ENCODE peak calls at places on chromosome 16, in eight cellular contexts. Q, I, G, K, H, U, V and F are unnamed samples.
A peak's percentile ranks its signal among the peaks of the same experiment; 100 is the strongest.

GRCh38 chr16:85947511-85948509 is 48.8 kb downstream of the IRF8 start:
- DNase-seq in Q (no peak), I (no peak), G (no peak), K (no peak), H (no peak), U (no peak), V (no peak), F (no peak)

GRCh38 chr16:19864566-19864965 is 20.1 kb downstream of the GPRC5B start:
- DNase-seq in Q (peak; percentile 44), I (no peak), G (no peak), K (no peak), H (no peak), U (no peak), V (no peak), F (peak; percentile 38)

GRCh38 chr16:48498761-48499600 is 111.0 kb downstream of the N4BP1 start:
- DNase-seq in Q (no peak), I (peak; percentile 50), G (no peak), K (peak; percentile 66), H (peak; percentile 76), U (no peak), V (no peak), F (no peak)

GRCh38 chr16:20202747-20203146 is 124.6 kb downstream of the GP2 start:
- DNase-seq in Q (no peak), I (no peak), G (no peak), K (no peak), H (no peak), U (no peak), V (no peak), F (no peak)

GRCh38 chr16:1300664-1301476 is 8.6 kb upstream of the UBE2I start:
- DNase-seq in Q (peak; percentile 55), I (peak; percentile 54), G (peak; percentile 70), K (peak; percentile 86), H (peak; percentile 22), U (peak; percentile 56), V (peak; percentile 90), F (peak; percentile 66)

GRCh38 chr16:9378876-9379275 is 287.4 kb downstream of the HAPSTR1 start:
- DNase-seq in Q (no peak), I (no peak), G (no peak), K (no peak), H (no peak), U (no peak), V (no peak), F (no peak)

GRCh38 chr16:8951447-8952280 is 12.0 kb downstream of the USP7 start:
- DNase-seq in Q (no peak), I (no peak), G (no peak), K (no peak), H (no peak), U (no peak), V (no peak), F (no peak)

GRCh38 chr16:1494129-1494640 is 1.0 kb downstream of the TELO2 start:
- DNase-seq in Q (peak; percentile 52), I (peak; percentile 80), G (peak; percentile 75), K (peak; percentile 90), H (peak; percentile 69), U (no peak), V (peak; percentile 68), F (peak; percentile 68)

GRCh38 chr16:9008335-9009260 is 44.9 kb upstream of the USP7 start:
- DNase-seq in Q (peak; percentile 73), I (peak; percentile 68), G (peak; percentile 79), K (peak; percentile 87), H (peak; percentile 56), U (peak; percentile 44), V (peak; percentile 87), F (peak; percentile 70)

GRCh38 chr16:20987049-20987448 is 86.5 kb downstream of the LYRM1 start:
- DNase-seq in Q (no peak), I (no peak), G (no peak), K (no peak), H (no peak), U (no peak), V (no peak), F (no peak)

GRCh38 chr16:11583889-11584565 is 2.7 kb downstream of the LITAF start:
- DNase-seq in Q (no peak), I (peak; percentile 38), G (no peak), K (peak; percentile 41), H (no peak), U (no peak), V (no peak), F (peak; percentile 9)

GRCh38 chr16:84303023-84303422 is 8.3 kb downstream of the WFDC1 start:
- DNase-seq in Q (peak; percentile 47), I (peak; percentile 16), G (no peak), K (no peak), H (peak; percentile 73), U (no peak), V (no peak), F (no peak)
- H3K27ac ChIP-seq in Q (peak overlapping the region; percentile 64), I (no peak overlapping the region), G (no peak overlapping the region), K (no peak overlapping the region), H (peak overlapping the region; percentile 93), U (no peak overlapping the region), V (peak overlapping the region; percentile 63), F (peak overlapping the region; percentile 72)

GRCh38 chr16:69921125-69921524 is 30.0 kb upstream of the CLEC18A start:
- DNase-seq in Q (no peak), I (no peak), G (no peak), K (no peak), H (peak; percentile 28), U (no peak), V (no peak), F (no peak)

GRCh38 chr16:69916445-69916844 is 34.7 kb upstream of the CLEC18A start:
- DNase-seq in Q (no peak), I (no peak), G (no peak), K (no peak), H (no peak), U (no peak), V (no peak), F (no peak)

GRCh38 chr16:69918241-69918640 is 32.9 kb upstream of the CLEC18A start:
- DNase-seq in Q (no peak), I (no peak), G (no peak), K (no peak), H (peak; percentile 18), U (no peak), V (no peak), F (no peak)

GRCh38 chr16:69917311-69917710 is 33.8 kb upstream of the CLEC18A start:
- DNase-seq in Q (no peak), I (no peak), G (no peak), K (no peak), H (no peak), U (no peak), V (no peak), F (no peak)

GRCh38 chr16:69917739-69918138 is 33.4 kb upstream of the CLEC18A start:
- DNase-seq in Q (peak; percentile 35), I (peak; percentile 87), G (peak; percentile 63), K (peak; percentile 73), H (peak; percentile 99), U (no peak), V (no peak), F (no peak)
- H3K4me3 ChIP-seq in Q (no peak overlapping the region), I (peak overlapping the region; percentile 72), G (no peak overlapping the region), K (no peak overlapping the region), H (peak overlapping the region; percentile 47), U (no peak overlapping the region), V (no peak overlapping the region), F (no peak overlapping the region)

DNA sequence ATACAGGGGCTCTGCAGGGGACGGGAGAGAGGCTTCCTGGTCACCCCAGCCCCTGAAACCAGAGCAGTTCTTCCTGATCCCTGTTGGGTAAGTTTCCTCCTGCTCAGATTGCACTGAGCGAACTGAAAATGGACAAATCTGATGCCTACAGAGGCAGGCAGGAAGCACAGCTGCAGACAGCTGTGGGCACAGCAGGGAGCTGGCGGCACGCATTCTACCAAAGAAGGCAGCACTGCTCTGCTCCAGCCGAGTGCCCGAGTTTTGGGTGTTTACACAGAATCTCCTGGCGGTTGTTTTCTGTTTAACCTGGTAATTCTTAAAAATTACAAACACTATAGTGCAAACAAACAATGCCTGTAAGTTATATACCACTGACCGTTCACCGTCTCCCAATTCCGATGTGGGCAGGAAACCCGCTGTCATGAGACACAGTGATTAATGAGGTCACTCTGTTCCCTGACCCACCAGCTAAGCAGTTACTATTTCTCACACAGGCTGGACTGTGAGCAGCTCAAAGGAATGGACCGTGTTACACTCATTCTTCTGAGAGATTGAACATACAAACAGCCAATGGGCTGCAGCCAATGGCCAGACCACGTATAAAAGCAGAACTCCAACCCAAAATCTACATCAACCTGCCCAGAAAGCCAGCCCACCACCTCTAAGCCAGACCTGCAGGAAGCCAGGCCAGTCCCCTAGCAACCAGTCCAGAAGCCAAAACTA is 25.5 kb downstream of the NSMCE1 start:
- DNase-seq in Q (no peak), I (peak; percentile 98), G (no peak), K (peak; percentile 72), H (peak; percentile 98), U (no peak), V (peak; percentile 77), F (no peak)
- H3K4me1 ChIP-seq in Q (peaks cover 78% of the 10 kb centered on the region), I (peaks cover 39% of the 10 kb centered on the region), G (peaks cover 37% of the 10 kb centered on the region), K (peaks cover 22% of the 10 kb centered on the region), H (peaks cover 37% of the 10 kb centered on the region), U (peaks cover 26% of the 10 kb centered on the region), V (peaks cover 57% of the 10 kb centered on the region), F (peaks cover 69% of the 10 kb centered on the region)

GRCh38 chr16:50279142-50279865 is 13.0 kb downstream of the ADCY7 start:
- DNase-seq in Q (peak; percentile 59), I (no peak), G (no peak), K (peak; percentile 85), H (no peak), U (no peak), V (peak; percentile 88), F (peak; percentile 75)
- H3K27ac ChIP-seq in Q (no peak overlapping the region), I (no peak overlapping the region), G (no peak overlapping the region), K (no peak overlapping the region), H (no peak overlapping the region), U (no peak overlapping the region), V (no peak overlapping the region), F (peak overlapping the region; percentile 51)

DNA sequence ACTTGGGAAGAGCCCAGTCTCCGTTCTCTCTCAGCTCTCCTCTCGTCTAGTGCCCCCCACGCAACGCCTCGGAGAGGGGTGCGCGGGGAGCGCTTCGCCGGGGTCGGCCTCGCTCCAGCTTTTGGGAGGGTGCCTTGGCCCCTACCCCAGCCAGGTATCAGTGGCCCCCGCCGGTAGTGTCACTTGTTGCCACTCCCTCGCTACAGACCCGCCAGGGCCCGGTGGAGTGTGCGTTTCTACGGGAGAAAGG is 786 bp upstream of the CDH11 start:
- DNase-seq in Q (no peak), I (no peak), G (no peak), K (no peak), H (no peak), U (no peak), V (no peak), F (no peak)
- H3K4me3 ChIP-seq in Q (peak overlapping the region; percentile 71), I (peak overlapping the region; percentile 81), G (peak overlapping the region; percentile 71), K (peak overlapping the region; percentile 63), H (peak overlapping the region; percentile 66), U (no peak overlapping the region), V (peak overlapping the region; percentile 62), F (peak overlapping the region; percentile 77)

GRCh38 chr16:56286819-56287218 is 95.5 kb downstream of the GNAO1 start:
- DNase-seq in Q (no peak), I (no peak), G (no peak), K (no peak), H (peak; percentile 16), U (no peak), V (no peak), F (no peak)
- H3K4me1 ChIP-seq in Q (peaks cover 5% of the 10 kb centered on the region), I (peaks cover 4% of the 10 kb centered on the region), G (no peaks in the 10 kb centered on the region), K (peaks cover 9% of the 10 kb centered on the region), H (no peaks in the 10 kb centered on the region), U (no peaks in the 10 kb centered on the region), V (no peaks in the 10 kb centered on the region), F (peaks cover 16% of the 10 kb centered on the region)